ENCODE peak calls at places on chromosomes 6 and 20, in six cellular contexts. A is GM23338, P is right atrium auricular region, E is H7, V is right cardiac atrium, R is IMR-90. N is an unnamed sample.

GRCh38 chr20:19275630-19276071 is 63.2 kb downstream of the SLC24A3 start:
- DNase-seq in R (no peak), P (peak; percentile 74), V (peak; percentile 78), E (no peak), A (no peak), N (peak; percentile 79)

GRCh38 chr6:31898200-31899011 is 908 bp upstream of the EHMT2 start:
- DNase-seq in E (peak; percentile 76), V (no peak), P (no peak), A (peak; percentile 86), R (peak; percentile 35), N (peak; percentile 63)

GRCh38 chr20:40687384-40688128 is 1.5 kb downstream of the MAFB start:
- DNase-seq in R (no peak), E (peak; percentile 77), A (peak; percentile 73), V (peak; percentile 74), P (peak; percentile 70), N (no peak)

GRCh38 chr6:14320342-14320741 is 202.8 kb downstream of the CD83 start:
- DNase-seq in A (no peak), V (no peak), R (no peak), P (no peak), E (no peak), N (no peak)

GRCh38 chr6:148044261-148044731 is 298.3 kb upstream of the SASH1 start:
- DNase-seq in E (no peak), P (no peak), V (no peak), A (no peak), R (peak; percentile 60), N (no peak)

GRCh38 chr6:34237722-34238506 is 1.2 kb downstream of the HMGA1 start:
- DNase-seq in R (peak; percentile 33), V (peak; percentile 45), E (peak; percentile 89), P (no peak), A (peak; percentile 71), N (peak; percentile 71)

GRCh38 chr6:158536891-158537798 is 22.7 kb upstream of the TMEM181 start:
- DNase-seq in R (no peak), A (peak; percentile 80), P (no peak), V (peak; percentile 43), E (peak; percentile 95), N (peak; percentile 40)

GRCh38 chr6:33437666-33438065 is 16.7 kb upstream of the ZBTB9 start:
- DNase-seq in V (no peak), P (no peak), E (peak; percentile 31), R (no peak), A (no peak), N (no peak)

GRCh38 chr6:135537782-135538301 is 40.3 kb upstream of the AHI1 start:
- DNase-seq in P (no peak), E (peak; percentile 4), R (peak; percentile 89), A (peak; percentile 53), V (no peak), N (no peak)

GRCh38 chr6:108594640-108595039 is 33.9 kb downstream of the FOXO3 start:
- DNase-seq in V (no peak), P (no peak), R (no peak), E (no peak), A (no peak), N (peak; percentile 52)

GRCh38 chr20:9498322-9498721 is 16.1 kb upstream of the LAMP5 start:
- DNase-seq in V (no peak), A (no peak), P (no peak), E (no peak), R (peak; percentile 44), N (no peak)

GRCh38 chr6:74870403-74870802 is 335.4 kb downstream of the COL12A1 start:
- DNase-seq in A (peak; percentile 57), E (no peak), P (no peak), R (no peak), V (no peak), N (no peak)

GRCh38 chr6:158018370-158018771 is 36.7 kb downstream of the SYNJ2 start:
- DNase-seq in R (peak; percentile 90), A (no peak), P (no peak), E (no peak), V (no peak), N (no peak)

GRCh38 chr6:20212392-20213111 is at the start of gene MBOAT1:
- DNase-seq in A (peak; percentile 88), R (peak; percentile 87), E (peak; percentile 91), P (peak; percentile 89), V (peak; percentile 95), N (peak; percentile 93)

GRCh38 chr6:10412165-10412947 is 2.5 kb downstream of the TFAP2A start:
- DNase-seq in A (peak; percentile 91), R (peak; percentile 75), P (no peak), V (no peak), E (peak; percentile 94), N (no peak)

GRCh38 chr6:1316482-1317220 is 4.8 kb downstream of the FOXQ1 start:
- DNase-seq in A (peak; percentile 74), P (no peak), E (peak; percentile 86), R (no peak), V (no peak), N (no peak)

GRCh38 chr20:38450412-38450975 is 15.4 kb upstream of the SNHG17 start:
- DNase-seq in V (no peak), P (no peak), A (no peak), R (peak; percentile 49), E (no peak), N (no peak)

GRCh38 chr6:87791029-87791428 is 89.0 kb upstream of the AKIRIN2 start:
- DNase-seq in E (no peak), A (no peak), R (peak; percentile 16), P (no peak), V (no peak), N (no peak)

GRCh38 chr6:151154418-151154817 is 85.3 kb upstream of the AKAP12 start:
- DNase-seq in P (no peak), E (no peak), V (peak; percentile 66), A (no peak), R (no peak), N (no peak)

GRCh38 chr6:70651326-70651905 is 16.3 kb upstream of the SMAP1 start:
- DNase-seq in P (no peak), V (no peak), E (no peak), R (no peak), A (no peak), N (no peak)

DNA sequence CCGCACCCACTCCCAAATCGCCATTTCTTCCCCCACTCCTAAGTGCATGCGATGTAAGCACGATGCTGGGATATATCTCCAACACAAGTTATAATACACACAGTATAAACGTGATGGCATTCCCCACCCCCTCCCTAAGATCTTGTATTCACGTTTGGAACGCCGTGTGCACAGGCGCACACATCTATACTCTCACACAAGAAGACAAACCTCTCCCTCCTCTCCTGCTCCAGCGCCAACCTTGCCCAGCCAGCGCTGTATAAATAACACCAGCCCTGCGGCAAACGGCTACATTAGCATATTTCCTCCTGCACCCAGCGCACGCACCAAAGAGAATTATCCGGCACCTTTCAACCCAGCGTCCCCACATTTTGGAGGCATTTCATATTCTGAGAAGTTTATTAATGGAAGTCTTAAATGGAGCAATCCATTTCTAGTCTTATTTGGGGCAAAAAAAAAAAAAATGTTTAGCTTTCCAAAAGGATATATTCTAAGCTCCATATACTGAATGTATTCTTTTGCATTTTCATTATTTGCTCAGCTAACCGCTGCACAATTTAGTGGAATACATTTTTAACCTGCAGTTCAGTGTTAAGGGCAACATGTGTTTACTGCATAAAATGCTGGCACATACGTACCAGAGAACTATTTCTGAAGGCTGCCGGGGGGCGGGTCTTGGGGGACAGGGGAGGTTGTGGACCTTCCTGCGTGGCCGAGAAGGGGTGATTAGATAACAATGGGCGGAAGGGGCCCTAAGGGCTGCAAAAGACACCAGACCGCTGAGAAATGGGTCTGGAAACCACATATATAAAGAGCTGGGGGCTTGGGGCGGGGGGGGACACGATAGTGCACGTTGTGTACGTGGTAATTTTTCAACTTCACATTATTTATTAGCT is 1.1 kb upstream of the SLC22A23 start:
- DNase-seq in V (peak; percentile 22), A (peak; percentile 68), R (no peak), P (no peak), E (peak; percentile 65), N (peak; percentile 79)
- H3K4me3 ChIP-seq in V (peak overlapping the region; percentile 95), A (peak overlapping the region; percentile 76), R (peak overlapping the region; percentile 36), P (peak overlapping the region; percentile 68), E (peak overlapping the region; percentile 71), N (peak overlapping the region; percentile 70)

GRCh38 chr6:7540595-7540994 is 876 bp upstream of the DSP start:
- DNase-seq in V (peak; percentile 37), R (no peak), E (peak; percentile 54), A (peak; percentile 73), P (no peak), N (no peak)
- H3K4me3 ChIP-seq in V (peak overlapping the region; percentile 70), R (peak overlapping the region; percentile 98), E (peak overlapping the region; percentile 93), A (peak overlapping the region; percentile 83), P (peak overlapping the region; percentile 68), N (peak overlapping the region; percentile 60)

GRCh38 chr6:166333172-166333995 is 9.0 kb downstream of the SFT2D1 start:
- DNase-seq in V (no peak), P (no peak), A (no peak), R (no peak), E (no peak), N (no peak)
- H3K4me3 ChIP-seq in V (no peak overlapping the region), P (no peak overlapping the region), A (no peak overlapping the region), R (no peak overlapping the region), E (no peak overlapping the region), N (no peak overlapping the region)

GRCh38 chr6:81748946-81749345 is 3.5 kb downstream of the TENT5A start:
- DNase-seq in A (no peak), V (no peak), R (no peak), E (no peak), P (no peak), N (no peak)
- H3K4me3 ChIP-seq in A (no peak overlapping the region), V (peak overlapping the region; percentile 98), R (no peak overlapping the region), E (no peak overlapping the region), P (peak overlapping the region; percentile 86), N (peak overlapping the region; percentile 61)